ENCODE peak calls at places on chromosomes 16 and 17, in six cellular contexts. H is GM23248, Y is MM.1S, S is HCT116, T is fibroblast of lung, E is endothelial cell of umbilical vein. L is an unnamed sample.
A peak's percentile ranks its signal among the peaks of the same experiment; 100 is the strongest.

GRCh38 chr16:79599837-79600635 is 501 bp downstream of the MAF start:
- DNase-seq in S (no peak), Y (peak; percentile 27), E (no peak), T (peak; percentile 73), H (peak; percentile 55), L (peak; percentile 96)

GRCh38 chr17:38958326-38958725 is 8.9 kb downstream of the FBXO47 start:
- DNase-seq in T (peak; percentile 37), Y (no peak), S (no peak), E (peak; percentile 53), H (peak; percentile 23), L (no peak)

GRCh38 chr16:10684541-10685151 is 10.1 kb downstream of the TEKT5 start:
- DNase-seq in H (no peak), T (no peak), S (no peak), E (no peak), Y (no peak), L (no peak)

GRCh38 chr16:28587386-28587785 is 9.5 kb downstream of the SULT1A2 start:
- DNase-seq in E (no peak), S (no peak), Y (no peak), H (peak; percentile 26), T (no peak), L (peak; percentile 83)

GRCh38 chr17:81251091-81251942 is 12.2 kb downstream of the NDUFAF8 start:
- DNase-seq in S (no peak), T (no peak), Y (no peak), H (no peak), E (no peak), L (no peak)

GRCh38 chr17:66576473-66576872 is 258.4 kb upstream of the CACNG5 start:
- DNase-seq in H (no peak), E (no peak), T (peak; percentile 59), S (no peak), Y (no peak), L (no peak)

GRCh38 chr17:38896373-38896954 is 26.6 kb downstream of the LASP1 start:
- DNase-seq in T (no peak), E (peak; percentile 42), Y (no peak), S (no peak), H (no peak), L (peak; percentile 66)

GRCh38 chr16:1379054-1379862 is 27.5 kb downstream of the GNPTG start:
- DNase-seq in H (peak; percentile 95), S (no peak), E (peak; percentile 72), Y (peak; percentile 73), T (peak; percentile 50), L (peak; percentile 99)

GRCh38 chr17:1573932-1574696 is 11.5 kb upstream of the PITPNA start:
- DNase-seq in E (peak; percentile 76), H (peak; percentile 83), S (peak; percentile 60), Y (peak; percentile 72), T (peak; percentile 77), L (peak; percentile 99)

GRCh38 chr17:38879878-38880727 is 10.2 kb downstream of the LASP1 start:
- DNase-seq in Y (peak; percentile 33), S (no peak), H (peak; percentile 89), E (peak; percentile 68), T (peak; percentile 86), L (peak; percentile 96)

GRCh38 chr16:10308305-10309193 is 77.3 kb upstream of the ATF7IP2 start:
- DNase-seq in Y (no peak), H (no peak), E (no peak), T (no peak), S (no peak), L (no peak)

GRCh38 chr16:50675686-50676610 is 5.2 kb downstream of the SNX20 start:
- DNase-seq in S (no peak), H (no peak), E (no peak), T (no peak), Y (no peak), L (peak; percentile 85)

GRCh38 chr16:56513972-56514371 is 5.9 kb downstream of the BBS2 start:
- DNase-seq in E (peak; percentile 79), Y (peak; percentile 72), S (peak; percentile 72), H (peak; percentile 71), T (peak; percentile 77), L (peak; percentile 60)

GRCh38 chr17:49707246-49707607 is 537 bp downstream of the SLC35B1 start:
- DNase-seq in T (no peak), S (no peak), Y (peak; percentile 27), E (peak; percentile 12), H (peak; percentile 54), L (no peak)

GRCh38 chr16:85227262-85227923 is 115.1 kb upstream of the CIBAR2 start:
- DNase-seq in H (no peak), Y (no peak), T (no peak), S (no peak), E (no peak), L (no peak)

GRCh38 chr16:50296807-50297206 is 30.5 kb downstream of the ADCY7 start:
- DNase-seq in H (no peak), E (no peak), T (no peak), S (no peak), Y (no peak), L (peak; percentile 55)

GRCh38 chr17:57106107-57106835 is 21.2 kb downstream of the AKAP1 start:
- DNase-seq in T (no peak), H (no peak), E (no peak), S (peak; percentile 64), Y (no peak), L (peak; percentile 73)

GRCh38 chr17:63694229-63694973 is 5.5 kb downstream of the LIMD2 start:
- DNase-seq in Y (no peak), H (no peak), S (no peak), T (no peak), E (no peak), L (peak; percentile 65)

GRCh38 chr16:65178151-65178550 is 56.3 kb upstream of the CDH11 start:
- DNase-seq in E (no peak), Y (no peak), T (peak; percentile 9), S (no peak), H (peak; percentile 79), L (peak; percentile 31)

GRCh38 chr16:49698931-49699715 is 156.8 kb downstream of the ZNF423 start:
- DNase-seq in Y (no peak), H (no peak), T (peak; percentile 81), E (no peak), S (no peak), L (peak; percentile 96)

GRCh38 chr16:57619606-57620315 is 8.7 kb upstream of the ADGRG1 start:
- DNase-seq in T (no peak), Y (peak; percentile 64), H (no peak), E (no peak), S (no peak), L (peak; percentile 62)

GRCh38 chr17:26774291-26775218 is 519.4 kb upstream of the WSB1 start:
- DNase-seq in Y (no peak), H (no peak), S (no peak), E (no peak), T (no peak), L (no peak)

GRCh38 chr16:48022496-48022895 is 133.3 kb downstream of the ABCC12 start:
- DNase-seq in Y (no peak), S (no peak), H (no peak), T (no peak), E (no peak), L (no peak)

GRCh38 chr17:59469786-59470485 is 95.5 kb upstream of the DHX40 start:
- DNase-seq in H (no peak), S (no peak), T (no peak), Y (no peak), E (no peak), L (no peak)

GRCh38 chr17:81512984-81513668 is 527 bp upstream of the ACTG1 start:
- DNase-seq in S (no peak), T (peak; percentile 59), E (no peak), H (peak; percentile 73), Y (peak; percentile 60), L (peak; percentile 93)

DNA sequence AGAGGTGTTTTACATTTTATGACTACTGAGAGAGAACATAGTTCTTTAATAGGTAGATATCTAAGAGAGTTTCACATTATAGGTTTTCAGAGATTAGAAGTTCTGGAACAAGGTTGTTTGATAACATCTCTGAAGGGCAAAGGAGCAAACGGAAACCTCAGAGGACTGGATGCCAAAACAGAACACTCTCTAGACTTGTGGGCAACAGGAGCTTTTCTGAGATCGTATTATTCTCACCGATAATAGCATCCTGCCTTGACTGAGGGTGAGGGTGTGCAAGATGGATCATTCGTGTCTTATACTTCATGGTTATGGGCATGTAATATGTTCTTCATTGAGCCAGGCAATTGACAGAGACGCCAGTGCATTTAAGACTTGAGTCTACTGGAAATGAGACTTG is 234.8 kb downstream of the IRX3 start:
- DNase-seq in E (no peak), Y (no peak), H (no peak), T (no peak), S (no peak), L (no peak)
- H3K27ac ChIP-seq in E (no peak overlapping the region), Y (no peak overlapping the region), H (no peak overlapping the region), T (no peak overlapping the region), S (no peak overlapping the region), L (no peak overlapping the region)

DNA sequence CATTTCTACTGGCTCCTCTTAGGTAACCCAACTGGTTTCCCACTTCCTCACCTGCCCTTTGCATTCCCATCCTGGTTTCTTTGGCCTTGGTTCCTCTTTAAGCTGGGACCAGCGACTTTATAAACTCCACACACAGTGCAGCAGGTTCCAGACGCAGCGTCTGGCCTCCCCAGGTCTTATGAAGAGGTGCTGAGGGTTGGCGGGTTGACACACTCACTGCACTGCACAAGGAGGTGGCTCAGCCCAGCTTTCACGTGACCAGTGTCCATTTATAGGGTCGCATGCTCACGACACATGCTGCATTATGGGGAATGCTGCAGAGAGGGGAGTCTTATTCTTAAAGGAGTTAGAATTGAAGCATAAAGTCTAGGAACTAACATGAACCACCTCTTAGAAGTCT is 70.8 kb downstream of the ZFHX3 start:
- DNase-seq in E (no peak), H (no peak), S (no peak), Y (no peak), T (no peak), L (no peak)
- H4K20me1 ChIP-seq in E (peaks cover 3% of the 10 kb centered on the region), H (no peaks in the 10 kb centered on the region), S (no peaks in the 10 kb centered on the region), Y (no peaks in the 10 kb centered on the region), T (no peaks in the 10 kb centered on the region), L (peaks cover 67% of the 10 kb centered on the region)

GRCh38 chr16:3413730-3414379 is 12.8 kb downstream of the ZNF174 start:
- DNase-seq in H (no peak), E (no peak), T (no peak), Y (no peak), S (no peak), L (no peak)

GRCh38 chr16:3408561-3409197 is 7.7 kb downstream of the ZNF174 start:
- DNase-seq in S (no peak), E (no peak), Y (no peak), T (no peak), H (no peak), L (no peak)
- H3K9me3 ChIP-seq in S (peaks cover 35% of the 10 kb centered on the region), E (peaks cover 9% of the 10 kb centered on the region), Y (no peaks in the 10 kb centered on the region), T (peaks cover 9% of the 10 kb centered on the region), H (no peaks in the 10 kb centered on the region), L (peaks cover 34% of the 10 kb centered on the region)

DNA sequence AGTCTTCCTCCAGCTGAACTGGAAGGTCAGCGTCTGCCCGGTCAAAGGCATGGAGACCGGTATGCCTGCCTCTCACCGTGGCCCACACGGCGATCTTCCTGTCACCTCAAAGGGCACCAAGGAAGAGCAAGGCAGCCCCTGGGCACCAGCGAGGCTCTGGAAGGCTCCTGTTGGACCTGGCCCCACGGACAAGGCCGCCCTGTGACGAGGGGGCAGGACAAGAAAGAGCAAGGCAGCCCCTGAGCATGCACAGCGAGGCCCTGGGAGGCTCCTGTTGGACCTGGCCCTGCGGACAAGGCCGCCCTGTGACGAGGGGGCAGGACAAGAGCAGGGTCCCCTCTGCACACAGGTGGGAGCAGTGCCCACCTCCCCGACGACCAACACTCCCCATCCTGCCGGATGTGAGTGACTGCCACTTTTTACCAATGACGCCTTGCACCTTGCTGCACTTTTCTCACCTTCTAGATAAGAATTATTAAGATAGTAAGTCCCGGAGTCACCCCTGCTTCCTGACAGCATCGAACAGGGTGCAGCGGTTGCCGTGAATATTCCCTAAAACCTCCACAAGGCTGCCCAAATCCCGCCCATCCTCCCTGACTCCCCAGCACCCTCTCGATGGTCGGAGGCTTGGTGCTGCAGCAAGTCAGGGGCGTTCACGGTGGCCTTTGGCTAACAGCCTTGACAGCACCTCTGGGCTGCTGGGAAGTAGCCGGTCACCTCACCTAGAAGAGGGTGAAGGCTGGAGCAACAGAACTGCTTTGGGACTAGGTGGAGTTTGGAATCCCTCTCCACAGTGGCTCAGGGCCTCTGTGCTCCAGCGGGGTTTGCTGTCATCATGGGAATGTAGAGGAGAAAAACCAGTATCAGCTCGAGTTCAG is 5.6 kb upstream of the WDR45B start:
- DNase-seq in H (no peak), T (no peak), E (no peak), S (no peak), Y (no peak), L (peak; percentile 64)
- H3K27ac ChIP-seq in H (no peak overlapping the region), T (no peak overlapping the region), E (no peak overlapping the region), S (no peak overlapping the region), Y (no peak overlapping the region), L (no peak overlapping the region)

L was measured in osteoblast.